ENCODE peak calls at places on chromosomes 16 and 17, in eight cellular contexts. T, L, H, Y, F, M, N and V are unnamed samples.

GRCh38 chr16:19429271-19429670 is 11.6 kb downstream of the TMC5 start:
- DNase-seq in L (no peak), M (no peak), F (no peak), N (no peak), H (no peak), Y (no peak), T (no peak), V (no peak)

GRCh38 chr16:70685061-70685937 is 554 bp downstream of the MTSS2 start:
- DNase-seq in N (no peak), L (no peak), F (no peak), T (no peak), M (peak), Y (no peak), H (no peak), V (no peak)

GRCh38 chr17:82884341-82884871 is 44.6 kb upstream of the ZNF750 start:
- DNase-seq in H (no peak), Y (no peak), L (no peak), T (no peak), F (no peak), N (peak), M (peak), V (no peak)

GRCh38 chr16:12027091-12027490 is 50.6 kb downstream of the SNX29 start:
- DNase-seq in M (no peak), Y (peak), T (no peak), N (no peak), H (no peak), F (no peak), L (peak), V (no peak)

GRCh38 chr16:72493681-72494415 is 321.9 kb upstream of the PMFBP1 start:
- DNase-seq in T (peak), N (peak), L (no peak), Y (no peak), H (no peak), F (no peak), M (no peak), V (no peak)

GRCh38 chr17:6496116-6496481 is 51.8 kb downstream of the PIMREG start:
- DNase-seq in T (no peak), M (no peak), F (no peak), N (peak), L (no peak), H (no peak), Y (no peak), V (no peak)

GRCh38 chr17:29645516-29646051 is 22.9 kb upstream of the CORO6 start:
- DNase-seq in T (peak), M (peak), H (peak), F (peak), Y (peak), N (peak), L (no peak), V (peak)

GRCh38 chr16:27748868-27749546 is 199.1 kb downstream of the KATNIP start:
- DNase-seq in F (peak), Y (peak), N (peak), H (no peak), L (peak), T (peak), M (no peak), V (no peak)

GRCh38 chr17:17570207-17570797 is 21.2 kb downstream of the PEMT start:
- DNase-seq in Y (no peak), F (no peak), H (no peak), L (no peak), N (peak), T (no peak), M (peak), V (no peak)

GRCh38 chr16:86261379-86261778 is 248.9 kb upstream of the FOXF1 start:
- DNase-seq in H (no peak), Y (peak), M (no peak), F (no peak), T (no peak), L (peak), N (peak), V (no peak)

GRCh38 chr17:75844530-75845057 is 390 bp upstream of the UNC13D start:
- DNase-seq in H (no peak), Y (peak), N (no peak), F (no peak), L (peak), T (no peak), M (peak), V (no peak)

GRCh38 chr16:67481561-67482259 is 753 bp upstream of the ATP6V0D1 start:
- DNase-seq in H (no peak), T (no peak), Y (no peak), N (peak), M (peak), L (no peak), F (no peak), V (no peak)

GRCh38 chr17:45372325-45372869 is 55.6 kb upstream of the MAP3K14 start:
- DNase-seq in N (no peak), T (no peak), L (no peak), M (no peak), F (no peak), H (peak), Y (no peak), V (no peak)

GRCh38 chr16:67661864-67662652 is 1.3 kb downstream of the PARD6A start:
- DNase-seq in M (peak), L (no peak), T (no peak), N (no peak), F (no peak), Y (no peak), H (no peak), V (no peak)

GRCh38 chr17:40058151-40058784 is 4.1 kb upstream of the MED24 start:
- DNase-seq in N (peak), F (no peak), T (no peak), L (no peak), H (no peak), M (peak), Y (no peak), V (no peak)

GRCh38 chr17:18315498-18316360 is 636 bp downstream of the SMCR8 start:
- DNase-seq in L (peak), H (no peak), T (no peak), Y (peak), F (no peak), N (no peak), M (peak), V (no peak)

GRCh38 chr17:26731005-26731921 is 562.7 kb upstream of the WSB1 start:
- DNase-seq in N (no peak), L (no peak), Y (no peak), H (no peak), T (no peak), M (no peak), F (no peak), V (no peak)
- TF ChIP-seq CTCF in N (no peak), L (no peak), Y (no peak), H (no peak), T (no peak), M (no peak), F (no peak), V (no peak)

GRCh38 chr17:51119415-51120356 is 982 bp downstream of the SPAG9 start:
- DNase-seq in N (peak), M (no peak), H (peak), F (peak), L (peak), T (no peak), Y (peak), V (no peak)
- TF ChIP-seq CTCF in N (peak), M (peak), H (no peak), F (peak), L (no peak), T (peak), Y (peak), V (no peak)

GRCh38 chr17:4156750-4157381 is 13.9 kb downstream of the CYB5D2 start:
- DNase-seq in T (no peak), N (no peak), Y (no peak), H (no peak), M (no peak), F (no peak), L (no peak), V (no peak)
- TF ChIP-seq CTCF in T (peak), N (no peak), Y (no peak), H (no peak), M (no peak), F (no peak), L (no peak), V (no peak)

DNA sequence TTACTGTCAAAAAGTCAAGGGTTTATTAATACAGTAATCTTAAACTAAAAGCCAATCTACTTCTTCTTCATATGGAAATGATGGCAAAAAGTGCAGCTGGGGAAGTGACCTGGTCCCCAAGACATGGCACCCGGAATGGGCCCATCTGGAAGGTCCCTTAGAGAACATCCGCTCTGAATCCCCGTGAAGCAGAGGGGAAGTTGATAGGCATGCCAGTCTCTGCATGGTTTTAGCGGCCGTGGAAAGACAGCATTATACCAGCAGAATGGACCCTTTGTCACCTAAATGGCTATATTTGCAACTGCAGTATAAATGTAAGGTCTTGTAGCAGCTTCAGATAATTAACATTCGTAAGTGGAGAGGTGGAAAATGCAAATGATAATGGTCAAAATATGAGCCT is 32.4 kb downstream of the COTL1 start:
- DNase-seq in T (no peak), Y (no peak), M (no peak), H (no peak), F (no peak), L (no peak), N (no peak), V (no peak)
- TF ChIP-seq CTCF in T (no peak), Y (no peak), M (no peak), H (no peak), F (no peak), L (no peak), N (no peak), V (no peak)

DNA sequence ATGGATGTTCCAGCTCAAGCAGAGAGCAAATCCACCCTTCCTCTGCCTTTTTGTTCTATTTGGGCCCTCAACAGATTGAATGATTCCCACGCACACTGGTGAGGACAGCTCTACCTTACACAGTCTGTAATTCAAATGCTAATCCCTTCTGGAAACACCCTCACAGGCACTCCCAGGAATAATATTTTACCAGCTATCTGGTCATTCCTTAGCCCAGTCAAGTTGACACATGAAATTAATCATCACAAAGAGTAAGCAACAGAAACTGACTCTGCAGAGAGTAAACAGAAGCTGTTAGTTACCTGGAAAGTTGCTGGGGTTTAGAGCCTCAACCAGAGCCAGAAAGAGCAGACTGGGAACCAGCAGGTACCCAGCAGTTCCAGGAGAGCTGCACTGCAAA is 75.5 kb upstream of the MMP2 start:
- DNase-seq in N (no peak), Y (peak), F (no peak), H (no peak), L (no peak), T (no peak), M (no peak), V (no peak)
- TF ChIP-seq CTCF in N (no peak), Y (no peak), F (no peak), H (no peak), L (no peak), T (no peak), M (no peak), V (no peak)